ENCODE peak calls at places on chromosomes 5 and 9, in four cellular contexts. N is SK-N-SH, U is fibroblast of the aortic adventitia, C is IMR-90. L is an unnamed sample.

GRCh38 chr9:31950756-31951155 is 433.7 kb upstream of the ACO1 start:
- DNase-seq in C (no peak), N (no peak), U (no peak), L (no peak)

GRCh38 chr5:144308211-144308610 is 137.5 kb downstream of the KCTD16 start:
- DNase-seq in C (no peak), U (no peak), N (no peak), L (no peak)

GRCh38 chr5:85108471-85108870 is 723.8 kb upstream of the EDIL3 start:
- DNase-seq in U (no peak), N (no peak), C (no peak), L (no peak)

GRCh38 chr9:129558551-129559505 is 62.1 kb downstream of the C9orf50 start:
- DNase-seq in C (no peak), N (peak), U (no peak), L (no peak)

GRCh38 chr9:132846109-132846917 is 31.8 kb downstream of the AK8 start:
- DNase-seq in N (no peak), C (no peak), U (no peak), L (no peak)

GRCh38 chr5:83711982-83712601 is 8.6 kb downstream of the HAPLN1 start:
- DNase-seq in N (peak), U (peak), C (peak), L (peak)

GRCh38 chr5:140372971-140373487 is 13.0 kb downstream of the SLC4A9 start:
- DNase-seq in N (peak), U (peak), C (peak), L (peak)

GRCh38 chr5:92424785-92425426 is 1041.8 kb upstream of the ARRDC3 start:
- DNase-seq in N (no peak), C (no peak), U (no peak), L (no peak)

GRCh38 chr5:174563899-174564298 is 160.5 kb upstream of the MSX2 start:
- DNase-seq in C (peak), N (peak), U (no peak), L (no peak)

GRCh38 chr9:126470251-126470993 is 143.3 kb upstream of the LMX1B start:
- DNase-seq in U (no peak), C (no peak), N (no peak), L (no peak)

GRCh38 chr5:87368601-87369000 is 44.1 kb downstream of the CCNH start:
- DNase-seq in C (no peak), N (no peak), U (no peak), L (no peak)

GRCh38 chr5:8829322-8830029 is 716.4 kb downstream of the SEMA5A start:
- DNase-seq in C (peak), U (peak), N (no peak), L (peak)

GRCh38 chr9:129868571-129869486 is 33.6 kb downstream of the USP20 start:
- DNase-seq in U (no peak), C (no peak), N (no peak), L (no peak)

GRCh38 chr5:88883059-88883565 is at the start of gene MEF2C:
- DNase-seq in N (peak), U (peak), C (peak), L (peak)

GRCh38 chr5:170896779-170897178 is 35.0 kb downstream of the RANBP17 start:
- DNase-seq in U (peak), N (peak), C (peak), L (peak)

GRCh38 chr9:32069169-32069813 is 315.2 kb upstream of the ACO1 start:
- DNase-seq in C (no peak), N (no peak), U (no peak), L (no peak)

GRCh38 chr5:9533096-9533495 is 12.8 kb downstream of the SEMA5A start:
- DNase-seq in U (peak), C (peak), N (no peak), L (no peak)

GRCh38 chr5:158384535-158385421 is 525.8 kb upstream of the CLINT1 start:
- DNase-seq in N (no peak), U (peak), C (peak), L (peak)

GRCh38 chr9:120923620-120924328 is 2.8 kb downstream of the TRAF1 start:
- DNase-seq in C (no peak), U (no peak), N (no peak), L (no peak)

GRCh38 chr9:133892193-133892920 is 99.8 kb downstream of the VAV2 start:
- DNase-seq in C (no peak), N (no peak), U (no peak), L (no peak)

GRCh38 chr5:177604116-177604521 is 4.2 kb downstream of the B4GALT7 start:
- DNase-seq in U (no peak), N (no peak), C (no peak), L (no peak)

GRCh38 chr5:17732351-17732923 is 98.2 kb downstream of the TAF11L14 start:
- DNase-seq in N (no peak), C (no peak), U (no peak), L (no peak)

GRCh38 chr5:67855523-67855922 is 360.0 kb upstream of the PIK3R1 start:
- DNase-seq in N (no peak), U (no peak), C (no peak), L (no peak)

GRCh38 chr5:15585826-15586591 is 86.0 kb downstream of the FBXL7 start:
- DNase-seq in U (peak), N (no peak), C (no peak), L (no peak)

GRCh38 chr5:12147513-12147912 is 243.3 kb upstream of the CTNND2 start:
- DNase-seq in U (no peak), C (no peak), N (no peak), L (no peak)

GRCh38 chr5:76074487-76074886 is 8.7 kb upstream of the SV2C start:
- DNase-seq in U (no peak), N (peak), C (no peak), L (no peak)

GRCh38 chr5:149265559-149265958 is 6.1 kb upstream of the AFAP1L1 start:
- DNase-seq in N (peak), U (peak), C (peak), L (peak)

GRCh38 chr5:163306421-163306820 is 131.0 kb upstream of the CCNG1 start:
- DNase-seq in C (no peak), U (peak), N (peak), L (peak)

DNA sequence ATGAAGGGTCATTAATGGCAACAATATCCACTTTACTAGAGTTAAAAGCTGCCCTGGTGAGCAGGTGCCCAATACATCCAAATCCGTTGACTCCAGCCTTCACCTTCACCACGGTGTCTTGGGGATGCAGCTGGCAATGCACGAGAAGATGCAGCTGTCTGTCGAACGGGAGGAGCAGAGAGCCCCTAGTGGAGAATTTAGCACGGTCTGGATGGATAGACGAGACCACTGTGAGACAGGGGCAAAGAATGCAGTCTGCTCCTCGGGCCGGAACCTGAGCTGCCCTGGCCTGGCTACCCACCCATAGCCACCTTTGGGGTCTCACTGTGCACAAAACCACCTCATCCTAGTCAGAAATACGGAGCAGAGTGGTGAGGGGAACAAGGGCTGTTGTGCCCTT is 35.1 kb downstream of the ADRA1B start:
- DNase-seq in U (no peak), C (peak), N (peak), L (no peak)
- TF ChIP-seq CTCF in U (peak), C (peak), N (peak), L (peak)

GRCh38 chr9:131575946-131576853 is 30.9 kb downstream of the PRRT1B start:
- DNase-seq in U (no peak), N (no peak), C (no peak), L (no peak)

GRCh38 chr9:131577005-131578000 is 32.0 kb downstream of the PRRT1B start:
- DNase-seq in C (no peak), N (no peak), U (no peak), L (no peak)

GRCh38 chr9:131578778-131579504 is 33.6 kb downstream of the PRRT1B start:
- DNase-seq in C (no peak), U (no peak), N (peak), L (no peak)

GRCh38 chr9:131578016-131578415 is 32.7 kb downstream of the PRRT1B start:
- DNase-seq in U (no peak), N (no peak), C (no peak), L (no peak)

GRCh38 chr9:131575121-131575640 is 29.9 kb downstream of the PRRT1B start:
- DNase-seq in N (no peak), U (no peak), C (no peak), L (no peak)
- TF ChIP-seq CTCF in N (no peak), U (no peak), C (no peak), L (no peak)

DNA sequence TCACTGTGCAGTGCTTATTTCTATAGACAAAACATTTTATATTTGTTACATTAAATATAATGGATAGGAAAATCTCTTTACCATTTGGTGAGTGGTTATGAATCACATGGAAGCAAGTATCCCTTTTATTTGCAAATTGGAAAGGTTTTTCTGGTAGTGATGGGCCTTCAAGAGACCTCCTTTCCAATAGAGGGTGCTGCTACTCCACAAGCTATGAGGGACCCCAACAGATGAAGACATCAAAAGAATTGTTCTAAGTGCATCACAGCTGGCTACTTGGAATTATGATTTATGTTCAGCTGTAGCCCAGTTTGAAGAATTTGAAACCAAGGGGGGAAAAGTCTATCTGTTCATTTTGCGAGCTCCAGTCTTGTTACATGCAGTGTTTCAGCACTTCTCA is 493.7 kb upstream of the SGCD start:
- DNase-seq in U (no peak), C (peak), N (peak), L (no peak)
- TF ChIP-seq CTCF in U (no peak), C (peak), N (no peak), L (no peak)

DNA sequence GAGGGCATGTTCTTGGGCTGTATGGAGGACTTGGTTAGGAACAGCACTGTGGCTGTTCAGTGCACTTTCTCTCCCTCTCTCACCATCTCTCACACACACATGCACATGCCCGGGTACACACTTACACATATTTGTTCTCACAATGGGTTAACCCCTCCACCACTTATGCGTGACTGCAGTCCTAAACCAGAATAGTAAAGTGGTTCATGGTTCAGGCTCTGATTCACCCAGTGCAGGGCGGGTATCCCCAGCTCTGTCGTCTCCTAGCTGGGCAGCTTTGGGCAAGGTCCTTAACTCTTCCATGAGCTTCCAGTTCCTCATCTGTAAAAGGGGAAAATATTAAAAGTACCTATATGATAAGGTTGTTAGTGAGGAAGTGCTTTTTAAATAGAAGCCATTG is 45.3 kb upstream of the GALNT10 start:
- DNase-seq in N (no peak), C (no peak), U (no peak), L (no peak)
- TF ChIP-seq CTCF in N (no peak), C (no peak), U (no peak), L (no peak)

DNA sequence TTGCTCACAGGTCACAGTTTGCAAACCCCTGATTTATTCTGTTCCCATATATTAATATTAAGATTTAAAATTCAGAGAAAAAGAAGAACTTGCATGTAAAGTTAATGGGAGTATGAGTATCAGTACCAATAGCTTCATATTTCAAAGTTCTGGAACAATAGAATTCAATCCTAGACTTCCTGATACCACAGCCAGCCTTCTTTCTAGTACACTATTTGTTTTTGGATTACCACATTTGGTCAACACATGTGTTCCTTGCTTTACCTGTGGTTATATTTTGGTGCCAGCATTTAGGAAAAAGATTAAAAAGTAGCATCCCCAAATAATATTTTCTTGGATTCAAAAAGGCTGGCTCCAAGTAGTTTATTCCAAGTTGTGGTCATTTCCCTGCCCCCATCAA is 49.5 kb downstream of the SPINK5 start:
- DNase-seq in N (no peak), C (no peak), U (no peak), L (no peak)
- TF ChIP-seq CTCF in N (no peak), C (no peak), U (no peak), L (no peak)

DNA sequence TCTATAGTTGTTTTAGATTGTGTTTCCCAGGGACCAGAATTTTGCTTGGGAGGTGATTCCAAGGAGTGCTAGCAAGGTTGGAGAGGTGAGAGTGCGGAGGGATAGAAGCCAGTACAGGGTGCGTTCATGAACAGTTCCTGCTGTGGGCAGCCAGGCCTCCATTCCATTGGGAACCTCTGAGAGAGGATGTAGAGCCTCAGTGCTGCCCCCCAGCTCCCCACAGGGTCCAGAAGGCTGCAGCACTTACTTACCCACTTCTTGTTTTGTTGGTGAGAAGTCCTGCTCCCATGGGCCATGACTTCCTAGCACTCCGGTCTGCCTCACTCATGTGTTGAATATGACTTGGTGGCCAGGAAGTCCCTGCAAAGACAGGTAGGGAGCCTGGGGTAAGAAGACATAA is 128.2 kb upstream of the GAS1 start:
- DNase-seq in U (no peak), N (no peak), C (no peak), L (no peak)
- TF ChIP-seq CTCF in U (no peak), N (no peak), C (no peak), L (no peak)

L was measured in fibroblast of mammary gland.